ENCODE peak calls at places on chromosome 2, in ten cellular contexts. Q is right lobe of liver, G is cardiac fibroblast, E is GM06990, A is kidney epithelial cell, I is bronchial epithelial cell, O is AG04450, P is stomach, W is GM12865, X is SK-N-SH. H is an unnamed sample.

GRCh38 chr2:127618551-127618950 is 27.4 kb upstream of the GPR17 start:
- DNase-seq in Q (no peak), O (no peak), X (peak), E (no peak), A (no peak), G (no peak), W (no peak), P (peak), I (no peak), H (no peak)

GRCh38 chr2:27798948-27799645 is 27.6 kb downstream of the MRPL33 start:
- DNase-seq in Q (no peak), O (peak), A (peak), P (no peak), E (no peak), X (no peak), W (no peak), G (peak), I (peak), H (no peak)

GRCh38 chr2:85550476-85550875 is 10.8 kb downstream of the GGCX start:
- DNase-seq in Q (no peak), W (no peak), E (no peak), P (no peak), A (no peak), I (peak), X (no peak), G (no peak), O (no peak), H (no peak)

GRCh38 chr2:191740016-191740419 is 62.1 kb downstream of the NABP1 start:
- DNase-seq in X (no peak), G (no peak), P (no peak), O (no peak), A (no peak), I (peak), Q (no peak), E (peak), W (peak), H (no peak)

GRCh38 chr2:216650607-216651229 is 17.5 kb downstream of the IGFBP2 start:
- DNase-seq in E (no peak), A (no peak), G (no peak), O (no peak), I (no peak), P (no peak), X (no peak), W (no peak), Q (no peak), H (no peak)

GRCh38 chr2:64542071-64543005 is 18.2 kb downstream of the AFTPH start:
- DNase-seq in E (no peak), G (no peak), Q (no peak), P (no peak), I (no peak), W (no peak), X (no peak), O (no peak), A (no peak), H (no peak)

GRCh38 chr2:69057660-69058059 is 44.7 kb downstream of the ANTXR1 start:
- DNase-seq in Q (no peak), P (no peak), I (no peak), X (no peak), O (no peak), G (no peak), A (no peak), W (no peak), E (no peak), H (no peak)

GRCh38 chr2:204407209-204408070 is 137.8 kb upstream of the PARD3B start:
- DNase-seq in E (no peak), Q (no peak), O (no peak), P (no peak), I (peak), W (no peak), G (no peak), X (peak), A (peak), H (no peak)

GRCh38 chr2:240855670-240856069 is 13.0 kb upstream of the AGXT start:
- DNase-seq in W (no peak), I (no peak), A (no peak), O (no peak), X (no peak), Q (peak), P (no peak), G (no peak), E (no peak), H (no peak)

GRCh38 chr2:240858321-240858720 is 10.3 kb upstream of the AGXT start:
- DNase-seq in P (no peak), G (no peak), X (no peak), O (no peak), E (no peak), Q (no peak), A (no peak), W (no peak), I (no peak), H (no peak)

GRCh38 chr2:240857039-240858008 is 11.3 kb upstream of the AGXT start:
- DNase-seq in Q (peak), A (no peak), W (no peak), I (no peak), G (no peak), O (no peak), X (no peak), E (no peak), P (peak), H (no peak)

GRCh38 chr2:240858871-240859270 is 9.8 kb upstream of the AGXT start:
- DNase-seq in E (no peak), A (no peak), Q (no peak), W (no peak), G (no peak), P (no peak), I (no peak), O (no peak), X (no peak), H (no peak)

DNA sequence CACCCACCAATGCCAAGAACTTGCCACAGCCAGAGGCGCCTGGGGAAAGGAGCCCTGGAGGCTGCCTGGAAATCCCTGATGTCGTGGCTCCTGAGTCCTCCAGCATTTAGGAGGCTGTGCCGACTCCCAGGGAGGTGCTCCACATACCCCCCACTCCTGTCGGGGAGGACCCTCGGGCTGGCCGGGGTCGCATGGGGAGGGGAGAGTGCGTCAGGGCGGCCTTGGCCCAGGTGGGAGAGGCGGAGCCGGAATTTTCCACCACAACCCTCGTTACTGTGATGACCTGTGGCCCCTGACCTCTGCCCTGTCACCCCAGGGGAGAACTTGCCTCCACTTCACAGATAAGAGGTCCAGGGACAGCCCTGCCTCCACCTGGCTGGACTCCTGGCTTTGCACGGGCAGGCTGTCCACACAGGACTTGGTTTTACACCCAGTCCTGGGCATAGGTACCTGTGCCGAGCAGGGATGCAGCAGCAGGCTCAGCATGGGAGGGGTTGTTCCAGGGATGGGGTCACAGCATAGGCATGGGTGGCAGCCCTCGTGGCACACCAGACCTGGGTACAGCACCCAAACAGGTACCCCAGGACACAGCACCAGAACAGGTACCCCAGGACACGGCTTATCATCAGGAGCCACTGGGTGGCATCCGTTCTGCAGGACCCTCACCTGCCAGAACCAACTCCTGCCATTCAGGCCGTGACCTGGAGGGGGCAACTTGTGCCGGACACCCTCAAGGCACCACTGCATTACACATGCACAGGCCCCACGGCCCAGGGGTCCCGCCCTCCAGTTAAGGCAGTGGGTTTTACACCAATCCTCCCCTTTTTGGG is 12.3 kb upstream of the AGXT start:
- DNase-seq in O (no peak), Q (peak), X (no peak), I (no peak), A (no peak), G (no peak), W (peak), E (no peak), P (no peak), H (no peak)
- TF ChIP-seq CTCF in O (no peak), Q (peak), X (no peak), I (no peak), A (peak), G (peak), W (peak), E (peak), P (no peak), H (peak)

GRCh38 chr2:201880620-201881381 is 74.5 kb downstream of the CDK15 start:
- DNase-seq in O (no peak), Q (no peak), X (no peak), W (no peak), E (no peak), P (no peak), I (no peak), A (no peak), G (no peak), H (peak)
- H3K4me3 ChIP-seq in O (peak), Q (no peak), X (no peak), W (no peak), E (no peak), P (no peak), I (no peak), A (no peak), G (no peak), H (no peak)

DNA sequence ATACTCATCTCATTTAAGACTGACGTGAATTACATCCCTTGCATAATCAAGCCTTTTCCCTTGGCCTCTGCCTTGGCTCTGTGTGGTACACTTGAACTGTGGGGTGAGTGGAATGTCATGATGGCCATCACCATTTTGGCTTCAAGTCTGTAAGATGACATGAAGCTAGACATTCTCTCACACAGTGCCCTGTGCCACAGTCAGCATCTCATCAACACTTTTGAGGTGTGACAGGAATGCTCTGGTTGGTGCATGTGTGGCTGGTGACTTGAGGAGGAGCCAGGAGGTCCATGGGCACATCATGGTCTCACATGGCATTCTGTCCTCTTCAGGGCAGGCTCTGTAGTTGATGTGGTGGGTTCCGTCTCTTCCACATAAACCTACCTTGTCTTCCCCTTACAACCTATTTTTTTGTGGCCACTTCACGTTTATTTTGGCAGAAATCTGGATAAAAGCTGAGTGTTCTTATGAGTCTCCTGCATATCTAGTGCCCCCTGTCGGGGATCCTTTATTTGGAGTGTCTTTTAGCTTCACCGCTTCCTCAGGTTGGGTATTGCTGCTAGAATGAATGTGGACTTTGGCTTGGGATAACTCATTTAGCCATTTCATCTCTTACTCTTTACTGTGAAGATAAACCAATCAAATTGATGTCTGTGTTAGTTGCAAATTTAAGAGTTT is 28.1 kb downstream of the MAP4K4 start:
- DNase-seq in X (no peak), W (peak), I (no peak), G (no peak), P (no peak), O (no peak), Q (no peak), E (no peak), A (no peak), H (no peak)
- TF ChIP-seq CTCF in X (no peak), W (peak), I (no peak), G (peak), P (no peak), O (peak), Q (peak), E (peak), A (no peak), H (no peak)

DNA sequence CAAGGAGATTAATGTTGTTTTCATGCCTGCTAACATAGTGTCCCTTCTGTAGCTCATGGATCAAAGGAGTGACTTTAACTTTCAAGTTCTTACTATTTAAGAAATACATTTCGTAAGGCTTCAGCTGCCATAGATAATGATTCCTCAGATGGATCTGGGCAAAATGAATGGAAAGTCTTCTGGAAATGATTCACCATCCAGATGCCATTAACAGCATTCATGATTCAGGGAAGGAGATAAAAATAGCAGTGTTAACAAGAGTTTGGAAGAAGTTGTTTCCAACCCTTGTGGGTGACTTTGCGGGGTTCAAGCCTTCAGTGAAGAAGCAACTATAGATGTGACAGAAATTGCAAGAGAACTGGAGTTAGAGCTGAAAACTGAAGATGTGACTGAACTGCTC is 17.0 kb downstream of the VRK2 start:
- DNase-seq in W (no peak), O (no peak), A (no peak), X (no peak), I (peak), Q (no peak), P (no peak), G (peak), E (no peak), H (no peak)
- H3K4me3 ChIP-seq in W (no peak), O (no peak), A (no peak), X (no peak), I (no peak), Q (no peak), P (no peak), G (no peak), E (no peak), H (no peak)

DNA sequence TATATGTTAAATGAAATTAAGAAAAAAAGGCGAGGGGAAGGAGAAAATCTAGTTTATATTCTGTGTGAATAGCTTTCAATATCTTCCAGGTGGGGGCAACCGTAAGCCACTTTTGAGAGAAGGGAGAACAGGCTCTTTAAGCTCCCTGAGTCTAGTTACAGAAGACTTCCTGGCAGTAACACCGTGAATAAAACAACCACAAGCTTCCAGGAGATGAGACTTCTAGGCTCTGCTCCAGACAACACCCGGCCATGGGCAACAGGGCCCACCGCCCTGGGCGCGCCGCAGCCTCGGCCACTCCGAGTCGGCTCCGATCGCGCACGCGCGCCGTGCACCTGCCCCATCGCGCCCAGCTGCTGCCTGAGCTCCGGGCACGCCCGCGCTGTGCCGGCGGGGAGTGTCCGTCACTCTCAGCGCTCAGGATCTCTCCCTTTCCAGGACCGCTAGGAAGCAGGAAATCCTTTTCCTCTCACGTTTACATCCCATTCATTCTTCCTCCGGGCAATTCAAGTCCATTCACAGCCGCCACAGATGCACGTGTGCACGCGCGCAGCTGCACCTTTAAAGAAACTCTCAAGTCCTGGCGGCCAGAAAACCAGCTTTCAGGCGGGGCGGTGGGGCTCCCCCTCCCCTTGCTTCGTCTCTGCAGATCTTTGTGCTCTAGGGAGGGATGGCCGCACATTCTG is 19.4 kb upstream of the PAX3 start:
- DNase-seq in P (peak), G (peak), A (peak), I (peak), E (peak), X (peak), W (peak), O (peak), Q (peak), H (peak)
- TF ChIP-seq CTCF in P (peak), G (peak), A (peak), I (peak), E (peak), X (peak), W (peak), O (peak), Q (peak), H (peak)

GRCh38 chr2:135825855-135826190 is 11.2 kb downstream of the LCT start:
- DNase-seq in E (no peak), Q (no peak), O (no peak), X (no peak), A (no peak), P (no peak), G (no peak), I (no peak), W (no peak), H (no peak)
- H3K4me3 ChIP-seq in E (no peak), Q (no peak), O (no peak), X (no peak), A (no peak), P (no peak), G (no peak), I (no peak), W (no peak), H (no peak)

DNA sequence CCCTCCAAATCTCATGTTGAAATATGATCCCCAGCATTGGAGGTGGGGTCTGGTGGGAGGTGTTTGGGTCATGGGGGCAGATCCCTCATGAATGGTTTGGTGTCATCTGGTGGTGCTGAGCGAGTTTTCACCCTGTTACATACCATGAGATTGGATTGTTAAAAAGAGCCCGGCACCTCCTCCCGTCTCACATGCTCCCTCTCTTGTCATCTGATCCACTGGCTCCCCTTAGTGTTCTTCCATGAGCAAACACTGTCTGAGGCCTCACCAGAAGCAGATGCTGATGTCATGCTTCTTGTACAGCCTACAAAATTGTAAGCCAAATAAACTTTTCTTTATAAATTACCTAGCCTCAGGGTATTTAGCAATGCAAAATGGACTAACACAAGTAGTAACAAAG is 405.0 kb upstream of the SLC39A10 start:
- DNase-seq in E (no peak), O (no peak), P (no peak), A (no peak), I (no peak), W (peak), X (no peak), G (no peak), Q (no peak), H (no peak)
- TF ChIP-seq CTCF in E (no peak), O (no peak), P (no peak), A (no peak), I (no peak), W (no peak), X (no peak), G (no peak), Q (no peak), H (no peak)

GRCh38 chr2:104378853-104379374 is 475.0 kb upstream of the POU3F3 start:
- DNase-seq in E (no peak), W (peak), X (peak), A (peak), I (no peak), P (no peak), G (no peak), O (no peak), Q (no peak), H (no peak)
- H3K4me3 ChIP-seq in E (peak), W (no peak), X (no peak), A (peak), I (no peak), P (peak), G (no peak), O (no peak), Q (peak), H (peak)

GRCh38 chr2:208256192-208256782 is 1.4 kb upstream of the IDH1 start:
- DNase-seq in E (no peak), Q (no peak), W (peak), G (peak), I (peak), X (no peak), A (no peak), P (no peak), O (no peak), H (no peak)
- TF ChIP-seq CTCF in E (peak), Q (peak), W (peak), G (no peak), I (peak), X (peak), A (peak), P (no peak), O (peak), H (no peak)